ENCODE peak calls at places on chromosomes 11 and 22, in five cellular contexts. One of them, this sample, is unnamed.

GRCh38 chr11:93986716-93987115 is 34.4 kb upstream of the HEPHL1 start:
- DNase-seq in GM12891: no peak
- DNase-seq in spleen: no peak
- DNase-seq in sigmoid colon: no peak
- DNase-seq in Panc1: no peak
- DNase-seq in this sample: no peak

GRCh38 chr11:92245700-92246270 is 21.2 kb downstream of the FAT3 start:
- DNase-seq in GM12891: no peak
- DNase-seq in spleen: no peak
- DNase-seq in sigmoid colon: no peak
- DNase-seq in Panc1: no peak
- DNase-seq in this sample: no peak

GRCh38 chr11:22671751-22672150 is 5.3 kb downstream of the GAS2 start:
- DNase-seq in GM12891: no peak
- DNase-seq in spleen: no peak
- DNase-seq in sigmoid colon: no peak
- DNase-seq in Panc1: no peak
- DNase-seq in this sample: no peak

GRCh38 chr11:19952101-19952605 is 208.1 kb downstream of the DBX1 start:
- DNase-seq in GM12891: no peak
- DNase-seq in spleen: no peak
- DNase-seq in sigmoid colon: no peak
- DNase-seq in Panc1: no peak
- DNase-seq in this sample: no peak

GRCh38 chr11:134654161-134654915 is 242.3 kb upstream of the B3GAT1 start:
- DNase-seq in GM12891: no peak
- DNase-seq in spleen: no peak
- DNase-seq in sigmoid colon: peak
- DNase-seq in Panc1: no peak
- DNase-seq in this sample: no peak

GRCh38 chr11:125593113-125593761 is 585 bp downstream of the STT3A start:
- DNase-seq in GM12891: no peak
- DNase-seq in spleen: no peak
- DNase-seq in sigmoid colon: no peak
- DNase-seq in Panc1: peak
- DNase-seq in this sample: no peak

GRCh38 chr22:19714320-19715252 is at the start of gene SEPTIN5:
- DNase-seq in GM12891: no peak
- DNase-seq in spleen: peak
- DNase-seq in sigmoid colon: no peak
- DNase-seq in Panc1: no peak
- DNase-seq in this sample: no peak

GRCh38 chr11:15327786-15328231 is 213.1 kb downstream of the INSC start:
- DNase-seq in GM12891: peak
- DNase-seq in spleen: no peak
- DNase-seq in sigmoid colon: no peak
- DNase-seq in Panc1: no peak
- DNase-seq in this sample: no peak

GRCh38 chr11:46296520-46297448 is 19.3 kb downstream of the CREB3L1 start:
- DNase-seq in GM12891: no peak
- DNase-seq in spleen: no peak
- DNase-seq in sigmoid colon: peak
- DNase-seq in Panc1: no peak
- DNase-seq in this sample: no peak

GRCh38 chr11:131899954-131900580 is 529.7 kb downstream of the NTM start:
- DNase-seq in GM12891: no peak
- DNase-seq in spleen: no peak
- DNase-seq in sigmoid colon: no peak
- DNase-seq in Panc1: no peak
- DNase-seq in this sample: no peak

GRCh38 chr22:33579448-33580093 is 340.7 kb downstream of the LARGE1 start:
- DNase-seq in GM12891: peak
- DNase-seq in spleen: no peak
- DNase-seq in sigmoid colon: peak
- DNase-seq in Panc1: peak
- DNase-seq in this sample: no peak

GRCh38 chr22:20101638-20102037 is 14.3 kb upstream of the RANBP1 start:
- DNase-seq in GM12891: no peak
- DNase-seq in spleen: peak
- DNase-seq in sigmoid colon: no peak
- DNase-seq in Panc1: no peak
- DNase-seq in this sample: no peak

GRCh38 chr22:38613588-38613987 is 42.6 kb downstream of the FAM227A start:
- DNase-seq in GM12891: no peak
- DNase-seq in spleen: no peak
- DNase-seq in sigmoid colon: no peak
- DNase-seq in Panc1: no peak
- DNase-seq in this sample: no peak

GRCh38 chr22:41682033-41682807 is 6.4 kb downstream of the SNU13 start:
- DNase-seq in GM12891: peak
- DNase-seq in spleen: peak
- DNase-seq in sigmoid colon: peak
- DNase-seq in Panc1: no peak
- DNase-seq in this sample: peak

GRCh38 chr22:50396751-50397370 is 53.7 kb downstream of the PPP6R2 start:
- DNase-seq in GM12891: no peak
- DNase-seq in spleen: no peak
- DNase-seq in sigmoid colon: no peak
- DNase-seq in Panc1: no peak
- DNase-seq in this sample: no peak

DNA sequence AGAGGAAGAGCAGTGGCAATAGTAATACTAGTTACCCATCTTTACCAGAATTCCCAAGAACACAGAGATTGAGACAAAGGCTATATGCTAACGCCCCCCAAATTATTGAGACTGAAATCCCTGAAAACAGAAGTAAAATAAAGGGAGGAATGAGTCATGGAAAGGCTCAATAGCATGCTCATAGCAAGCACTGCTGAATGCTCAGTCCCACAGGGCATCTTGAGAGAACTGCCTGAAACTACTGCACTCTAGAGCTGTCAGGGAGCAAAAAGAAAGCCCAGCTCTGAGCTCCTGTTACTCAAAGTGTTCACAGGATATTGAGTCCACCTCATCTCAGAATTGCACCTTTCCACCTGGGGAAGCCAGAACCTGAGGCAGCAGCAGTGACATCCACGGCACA is 44.1 kb upstream of the FIBIN start:
- DNase-seq in GM12891: no peak
- DNase-seq in spleen: no peak
- DNase-seq in sigmoid colon: no peak
- DNase-seq in Panc1: no peak
- DNase-seq in this sample: no peak
- TF ChIP-seq POLR2AphosphoS5 in GM12891: no peak
- TF ChIP-seq POLR2AphosphoS5 in spleen: no peak
- TF ChIP-seq POLR2AphosphoS5 in sigmoid colon: no peak
- TF ChIP-seq POLR2AphosphoS5 in Panc1: no peak
- TF ChIP-seq POLR2AphosphoS5 in this sample: no peak

GRCh38 chr11:73406131-73406530 is 29.9 kb downstream of the RELT start:
- DNase-seq in GM12891: no peak
- DNase-seq in spleen: no peak
- DNase-seq in sigmoid colon: no peak
- DNase-seq in Panc1: no peak
- DNase-seq in this sample: no peak

GRCh38 chr11:73405146-73405510 is 28.9 kb downstream of the RELT start:
- DNase-seq in GM12891: no peak
- DNase-seq in spleen: no peak
- DNase-seq in sigmoid colon: no peak
- DNase-seq in Panc1: no peak
- DNase-seq in this sample: no peak

GRCh38 chr11:73403541-73403940 is 27.3 kb downstream of the RELT start:
- DNase-seq in GM12891: no peak
- DNase-seq in spleen: no peak
- DNase-seq in sigmoid colon: no peak
- DNase-seq in Panc1: no peak
- DNase-seq in this sample: no peak

GRCh38 chr11:73404048-73404447 is 27.8 kb downstream of the RELT start:
- DNase-seq in GM12891: no peak
- DNase-seq in spleen: peak
- DNase-seq in sigmoid colon: peak
- DNase-seq in Panc1: no peak
- DNase-seq in this sample: peak

DNA sequence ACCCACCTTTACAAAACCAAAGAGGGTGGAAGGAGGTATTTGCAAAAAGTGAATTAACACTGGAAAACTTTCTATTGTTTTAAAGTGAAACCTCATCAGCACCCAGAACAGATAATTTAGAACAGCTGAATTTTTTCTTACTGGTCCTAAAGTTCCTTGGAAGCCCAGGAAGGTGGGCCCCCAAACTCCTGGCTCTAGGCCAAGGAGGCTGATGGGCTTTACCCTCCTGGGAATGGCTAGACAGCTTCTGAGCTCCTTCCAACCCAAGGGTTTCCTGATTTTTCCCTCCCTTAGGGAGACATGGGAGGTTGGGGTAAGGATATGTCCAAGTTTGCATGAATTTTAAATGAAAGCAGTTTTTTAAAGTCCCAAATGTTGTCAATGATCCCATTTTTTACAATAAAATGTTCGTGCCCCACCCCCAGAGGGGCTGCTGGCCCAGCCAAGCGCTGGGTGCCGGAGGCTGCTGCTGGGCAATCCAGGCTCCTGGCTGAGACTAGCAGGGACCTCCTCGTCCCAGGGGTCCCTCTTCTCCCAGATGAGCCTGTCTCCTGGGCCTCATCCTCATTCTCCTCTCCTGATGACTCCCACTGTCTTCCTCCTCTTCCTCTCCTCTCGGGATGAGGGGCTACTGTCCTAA is 28.4 kb downstream of the RELT start:
- DNase-seq in GM12891: no peak
- DNase-seq in spleen: no peak
- DNase-seq in sigmoid colon: no peak
- DNase-seq in Panc1: no peak
- DNase-seq in this sample: no peak
- TF ChIP-seq POLR2AphosphoS5 in GM12891: no peak
- TF ChIP-seq POLR2AphosphoS5 in spleen: no peak
- TF ChIP-seq POLR2AphosphoS5 in sigmoid colon: no peak
- TF ChIP-seq POLR2AphosphoS5 in Panc1: no peak
- TF ChIP-seq POLR2AphosphoS5 in this sample: no peak

GRCh38 chr22:45441158-45441557 is 27.7 kb downstream of the RIBC2 start:
- DNase-seq in GM12891: peak
- DNase-seq in spleen: no peak
- DNase-seq in sigmoid colon: peak
- DNase-seq in Panc1: peak
- DNase-seq in this sample: no peak
- TF ChIP-seq POLR2AphosphoS5 in GM12891: no peak
- TF ChIP-seq POLR2AphosphoS5 in spleen: no peak
- TF ChIP-seq POLR2AphosphoS5 in sigmoid colon: peak
- TF ChIP-seq POLR2AphosphoS5 in Panc1: no peak
- TF ChIP-seq POLR2AphosphoS5 in this sample: peak

GRCh38 chr11:203056-203944 is 3.9 kb downstream of the BET1L start:
- DNase-seq in GM12891: no peak
- DNase-seq in spleen: no peak
- DNase-seq in sigmoid colon: no peak
- DNase-seq in Panc1: no peak
- DNase-seq in this sample: no peak
- TF ChIP-seq POLR2AphosphoS5 in GM12891: peak
- TF ChIP-seq POLR2AphosphoS5 in spleen: no peak
- TF ChIP-seq POLR2AphosphoS5 in sigmoid colon: no peak
- TF ChIP-seq POLR2AphosphoS5 in Panc1: peak
- TF ChIP-seq POLR2AphosphoS5 in this sample: no peak

DNA sequence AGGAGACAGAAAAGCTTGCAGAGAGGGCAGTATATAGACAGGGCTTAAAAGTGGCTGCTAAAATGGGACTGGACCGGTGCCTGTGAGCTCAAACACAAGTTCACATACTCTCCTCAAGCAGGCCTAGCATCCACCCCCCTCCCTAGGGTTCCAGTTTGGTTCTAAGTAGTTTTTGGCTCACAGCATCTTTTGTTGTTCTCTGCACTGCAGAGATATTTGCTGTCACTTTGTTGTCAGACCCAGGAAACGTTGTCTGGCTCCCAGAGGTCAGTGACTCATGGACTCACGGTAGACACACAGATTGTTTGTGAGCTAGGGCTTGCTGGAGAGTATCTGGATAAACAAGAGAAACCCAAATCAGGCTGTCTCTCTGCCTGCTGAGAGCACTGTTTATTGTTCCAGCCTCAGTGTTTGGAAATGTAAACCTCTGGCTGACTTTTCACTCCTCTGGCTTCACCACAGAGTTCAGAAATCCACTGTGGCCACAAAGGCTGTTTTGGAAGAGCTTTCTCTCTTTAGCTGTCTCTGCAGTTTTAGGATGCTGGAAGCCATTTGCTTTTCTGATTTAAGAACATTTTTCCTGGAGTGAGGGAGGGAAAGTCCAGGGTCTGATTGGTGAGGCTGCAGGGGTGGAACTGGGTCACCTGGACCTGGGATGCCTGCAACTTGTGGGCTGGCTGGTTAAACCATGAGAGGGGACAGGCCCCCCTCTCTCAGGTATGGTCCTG is 303.7 kb upstream of the PLET1 start:
- DNase-seq in GM12891: no peak
- DNase-seq in spleen: no peak
- DNase-seq in sigmoid colon: no peak
- DNase-seq in Panc1: no peak
- DNase-seq in this sample: no peak
- TF ChIP-seq POLR2AphosphoS5 in GM12891: no peak
- TF ChIP-seq POLR2AphosphoS5 in spleen: no peak
- TF ChIP-seq POLR2AphosphoS5 in sigmoid colon: peak
- TF ChIP-seq POLR2AphosphoS5 in Panc1: no peak
- TF ChIP-seq POLR2AphosphoS5 in this sample: no peak

This sample was measured in suprapubic skin.